ENCODE peak calls at places on chromosomes 5 and 9, in four cellular contexts. One of them, this sample, is unnamed.

GRCh38 chr5:95406426-95407093 is 15.4 kb downstream of the FAM81B start:
- DNase-seq in fibroblast of pulmonary artery: peak
- DNase-seq in brain microvascular endothelial cell: no peak
- DNase-seq in GM23338: no peak
- DNase-seq in this sample: no peak

GRCh38 chr5:124253421-124253820 is 493.0 kb downstream of the ZNF608 start:
- DNase-seq in fibroblast of pulmonary artery: no peak
- DNase-seq in GM23338: no peak
- DNase-seq in brain microvascular endothelial cell: no peak
- DNase-seq in this sample: no peak

GRCh38 chr5:168295574-168296201 is 4.2 kb downstream of the WWC1 start:
- DNase-seq in brain microvascular endothelial cell: peak
- DNase-seq in GM23338: peak
- DNase-seq in fibroblast of pulmonary artery: peak
- DNase-seq in this sample: peak

GRCh38 chr9:124340219-124341069 is 74.8 kb downstream of the PSMB7 start:
- DNase-seq in fibroblast of pulmonary artery: no peak
- DNase-seq in brain microvascular endothelial cell: no peak
- DNase-seq in GM23338: no peak
- DNase-seq in this sample: no peak

GRCh38 chr9:23447166-23447565 is 378.9 kb downstream of the ELAVL2 start:
- DNase-seq in brain microvascular endothelial cell: no peak
- DNase-seq in GM23338: peak
- DNase-seq in fibroblast of pulmonary artery: no peak
- DNase-seq in this sample: no peak

GRCh38 chr9:14258840-14259239 is 55.1 kb downstream of the NFIB start:
- DNase-seq in GM23338: no peak
- DNase-seq in fibroblast of pulmonary artery: peak
- DNase-seq in brain microvascular endothelial cell: peak
- DNase-seq in this sample: peak

GRCh38 chr5:15321771-15322170 is 178.2 kb upstream of the FBXL7 start:
- DNase-seq in fibroblast of pulmonary artery: no peak
- DNase-seq in GM23338: no peak
- DNase-seq in brain microvascular endothelial cell: no peak
- DNase-seq in this sample: no peak

GRCh38 chr5:80187691-80188090 is 68.2 kb downstream of the SERINC5 start:
- DNase-seq in GM23338: no peak
- DNase-seq in brain microvascular endothelial cell: no peak
- DNase-seq in fibroblast of pulmonary artery: no peak
- DNase-seq in this sample: no peak

GRCh38 chr5:8839361-8840055 is 706.4 kb downstream of the SEMA5A start:
- DNase-seq in fibroblast of pulmonary artery: no peak
- DNase-seq in brain microvascular endothelial cell: no peak
- DNase-seq in GM23338: no peak
- DNase-seq in this sample: no peak

GRCh38 chr5:136016945-136017530 is 11.8 kb upstream of the TGFBI start:
- DNase-seq in GM23338: no peak
- DNase-seq in fibroblast of pulmonary artery: peak
- DNase-seq in brain microvascular endothelial cell: peak
- DNase-seq in this sample: peak

GRCh38 chr9:128902351-128903078 is 18.3 kb upstream of the PHYHD1 start:
- DNase-seq in GM23338: no peak
- DNase-seq in brain microvascular endothelial cell: no peak
- DNase-seq in fibroblast of pulmonary artery: no peak
- DNase-seq in this sample: no peak

GRCh38 chr5:64682608-64683007 is 7.7 kb upstream of the SHISAL2B start:
- DNase-seq in GM23338: peak
- DNase-seq in brain microvascular endothelial cell: no peak
- DNase-seq in fibroblast of pulmonary artery: no peak
- DNase-seq in this sample: no peak

GRCh38 chr5:98780390-98780789 is 6.9 kb downstream of the RGMB start:
- DNase-seq in GM23338: no peak
- DNase-seq in fibroblast of pulmonary artery: no peak
- DNase-seq in brain microvascular endothelial cell: peak
- DNase-seq in this sample: no peak

GRCh38 chr5:95035891-95036675 is 248.8 kb downstream of the MCTP1 start:
- DNase-seq in brain microvascular endothelial cell: no peak
- DNase-seq in fibroblast of pulmonary artery: no peak
- DNase-seq in GM23338: no peak
- DNase-seq in this sample: no peak

GRCh38 chr5:142807378-142807911 is 37.3 kb downstream of the ARHGAP26 start:
- DNase-seq in brain microvascular endothelial cell: no peak
- DNase-seq in fibroblast of pulmonary artery: no peak
- DNase-seq in GM23338: no peak
- DNase-seq in this sample: no peak

GRCh38 chr9:114248274-114248673 is 74.6 kb upstream of the ORM1 start:
- DNase-seq in brain microvascular endothelial cell: no peak
- DNase-seq in fibroblast of pulmonary artery: no peak
- DNase-seq in GM23338: no peak
- DNase-seq in this sample: no peak

GRCh38 chr9:114250235-114250568 is 72.7 kb upstream of the ORM1 start:
- DNase-seq in brain microvascular endothelial cell: peak
- DNase-seq in fibroblast of pulmonary artery: peak
- DNase-seq in GM23338: no peak
- DNase-seq in this sample: peak

GRCh38 chr9:114250648-114251047 is 72.2 kb upstream of the ORM1 start:
- DNase-seq in brain microvascular endothelial cell: no peak
- DNase-seq in GM23338: no peak
- DNase-seq in fibroblast of pulmonary artery: no peak
- DNase-seq in this sample: no peak

GRCh38 chr9:114247491-114247890 is 75.4 kb upstream of the ORM1 start:
- DNase-seq in GM23338: no peak
- DNase-seq in brain microvascular endothelial cell: no peak
- DNase-seq in fibroblast of pulmonary artery: no peak
- DNase-seq in this sample: no peak

DNA sequence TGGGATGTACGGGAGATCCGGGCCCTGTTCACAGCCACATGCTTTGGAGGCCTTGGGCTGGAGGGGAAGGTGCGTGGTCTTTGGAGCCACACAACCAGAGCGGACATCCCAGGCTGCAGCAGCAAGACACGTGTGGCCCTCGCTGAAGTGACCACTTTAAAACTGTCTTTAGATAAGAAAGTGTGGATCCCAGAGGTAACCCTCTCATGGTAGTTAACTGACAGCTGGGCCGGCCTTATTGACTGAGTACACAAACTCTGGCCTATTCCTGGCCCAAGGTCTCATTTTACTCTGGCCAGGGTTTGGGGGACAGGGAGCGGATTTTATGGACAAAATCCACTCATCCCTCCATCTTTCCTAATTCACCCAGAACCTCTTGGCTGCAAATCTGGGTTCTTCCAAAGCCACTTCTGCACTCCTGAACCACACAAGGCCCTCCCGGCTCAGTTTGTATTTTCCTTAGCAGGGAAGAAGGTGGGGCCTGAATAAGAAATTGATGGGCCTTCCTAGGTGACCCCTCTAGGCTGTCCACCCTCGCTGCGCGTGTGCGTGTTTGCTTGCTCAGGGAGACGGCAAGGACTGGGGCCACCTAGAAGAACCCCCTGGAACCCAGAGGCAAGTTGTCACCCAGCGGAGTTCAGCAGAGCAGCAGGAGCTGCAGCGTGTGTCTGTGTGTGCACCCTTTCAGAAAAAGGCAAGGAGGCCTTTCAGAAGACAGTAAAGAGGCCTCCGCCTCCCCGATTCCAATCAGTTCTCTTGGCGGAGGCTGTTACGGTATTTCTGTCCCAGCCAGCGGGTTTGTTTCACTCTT is 73.3 kb upstream of the ORM1 start:
- DNase-seq in GM23338: no peak
- DNase-seq in brain microvascular endothelial cell: no peak
- DNase-seq in fibroblast of pulmonary artery: no peak
- DNase-seq in this sample: no peak
- H3K4me3 ChIP-seq in GM23338: no peak
- H3K4me3 ChIP-seq in brain microvascular endothelial cell: no peak
- H3K4me3 ChIP-seq in fibroblast of pulmonary artery: no peak
- H3K4me3 ChIP-seq in this sample: no peak

DNA sequence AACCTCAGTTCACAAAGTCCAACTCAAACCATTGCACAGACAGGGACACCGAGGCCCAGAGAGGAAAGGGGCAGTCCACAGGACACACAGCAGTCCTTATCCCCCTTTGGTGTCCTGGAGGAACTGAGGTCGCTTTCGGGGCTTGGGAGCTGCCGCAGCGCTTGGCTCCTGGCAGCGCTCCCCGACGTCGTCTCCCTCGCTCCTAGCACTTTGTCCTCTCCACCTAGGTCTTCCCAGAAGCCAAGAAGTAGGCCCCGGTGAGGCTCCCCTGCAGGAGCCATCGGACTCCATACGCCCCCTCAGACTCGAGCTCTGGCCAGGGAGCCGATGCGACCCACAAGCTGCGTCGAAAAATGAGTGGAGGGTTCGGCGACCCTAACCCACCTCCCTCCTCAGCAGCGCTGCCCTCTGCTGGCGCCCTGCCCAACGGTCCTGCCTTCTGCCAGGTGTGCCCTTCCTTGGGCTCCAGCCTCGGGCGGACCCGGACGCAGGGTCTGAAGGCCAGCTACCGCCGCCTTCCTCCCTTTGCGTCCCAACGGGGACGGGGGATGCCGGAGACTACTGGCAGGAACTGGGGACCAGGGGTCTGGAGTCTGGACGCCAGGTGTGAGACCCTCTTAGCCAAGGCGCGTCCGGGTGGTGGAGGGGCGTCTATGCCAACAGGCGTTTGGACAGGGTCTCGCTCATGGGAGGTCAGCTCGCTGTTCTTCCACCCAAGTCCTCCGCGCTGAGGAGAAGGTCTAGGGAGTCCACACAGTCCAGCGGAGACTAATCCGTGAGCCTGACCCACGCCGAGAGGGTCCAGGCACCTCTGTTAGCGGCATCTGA is 2.1 kb upstream of the PRDM12 start:
- DNase-seq in fibroblast of pulmonary artery: no peak
- DNase-seq in brain microvascular endothelial cell: no peak
- DNase-seq in GM23338: peak
- DNase-seq in this sample: no peak
- TF ChIP-seq CTCF in fibroblast of pulmonary artery: no peak
- TF ChIP-seq CTCF in brain microvascular endothelial cell: no peak
- TF ChIP-seq CTCF in GM23338: peak
- TF ChIP-seq CTCF in this sample: no peak

DNA sequence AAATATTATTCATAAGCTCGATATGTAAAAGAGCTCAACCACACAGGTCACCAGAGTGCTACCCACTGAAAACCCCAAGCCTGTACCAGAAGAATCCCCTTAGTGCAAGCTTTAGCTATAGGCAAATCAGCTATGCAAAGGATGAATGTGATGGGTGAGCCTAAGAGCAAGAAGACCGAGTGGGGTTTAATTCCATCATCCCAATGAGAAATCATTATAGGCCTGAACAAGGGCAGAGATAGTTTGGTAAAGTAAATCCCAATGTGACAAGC is 21.8 kb downstream of the ELOVL7 start:
- DNase-seq in brain microvascular endothelial cell: no peak
- DNase-seq in fibroblast of pulmonary artery: no peak
- DNase-seq in GM23338: no peak
- DNase-seq in this sample: no peak
- H3K4me3 ChIP-seq in brain microvascular endothelial cell: no peak
- H3K4me3 ChIP-seq in fibroblast of pulmonary artery: no peak
- H3K4me3 ChIP-seq in GM23338: no peak
- H3K4me3 ChIP-seq in this sample: no peak

GRCh38 chr9:16501098-16501663 is 369.3 kb downstream of the BNC2 start:
- DNase-seq in brain microvascular endothelial cell: no peak
- DNase-seq in fibroblast of pulmonary artery: peak
- DNase-seq in GM23338: no peak
- DNase-seq in this sample: peak

GRCh38 chr9:16501726-16502125 is 368.7 kb downstream of the BNC2 start:
- DNase-seq in brain microvascular endothelial cell: no peak
- DNase-seq in GM23338: no peak
- DNase-seq in fibroblast of pulmonary artery: no peak
- DNase-seq in this sample: no peak

GRCh38 chr9:16499866-16500265 is 370.6 kb downstream of the BNC2 start:
- DNase-seq in brain microvascular endothelial cell: no peak
- DNase-seq in GM23338: no peak
- DNase-seq in fibroblast of pulmonary artery: no peak
- DNase-seq in this sample: no peak

GRCh38 chr9:16496908-16497307 is 373.6 kb downstream of the BNC2 start:
- DNase-seq in fibroblast of pulmonary artery: no peak
- DNase-seq in brain microvascular endothelial cell: no peak
- DNase-seq in GM23338: peak
- DNase-seq in this sample: no peak
- TF ChIP-seq CTCF in fibroblast of pulmonary artery: no peak
- TF ChIP-seq CTCF in brain microvascular endothelial cell: peak
- TF ChIP-seq CTCF in GM23338: peak
- TF ChIP-seq CTCF in this sample: no peak

GRCh38 chr9:132748450-132748849 is 78.2 kb downstream of the GTF3C4 start:
- DNase-seq in fibroblast of pulmonary artery: no peak
- DNase-seq in GM23338: no peak
- DNase-seq in brain microvascular endothelial cell: peak
- DNase-seq in this sample: no peak

GRCh38 chr9:132743886-132744544 is 73.8 kb downstream of the GTF3C4 start:
- DNase-seq in fibroblast of pulmonary artery: no peak
- DNase-seq in brain microvascular endothelial cell: no peak
- DNase-seq in GM23338: peak
- DNase-seq in this sample: no peak

GRCh38 chr9:132749316-132749715 is 79.1 kb downstream of the GTF3C4 start:
- DNase-seq in fibroblast of pulmonary artery: no peak
- DNase-seq in GM23338: no peak
- DNase-seq in brain microvascular endothelial cell: no peak
- DNase-seq in this sample: no peak

GRCh38 chr9:132744881-132745761 is 74.9 kb downstream of the GTF3C4 start:
- DNase-seq in fibroblast of pulmonary artery: peak
- DNase-seq in brain microvascular endothelial cell: no peak
- DNase-seq in GM23338: peak
- DNase-seq in this sample: no peak

GRCh38 chr9:132745911-132746709 is 75.8 kb downstream of the GTF3C4 start:
- DNase-seq in brain microvascular endothelial cell: no peak
- DNase-seq in GM23338: no peak
- DNase-seq in fibroblast of pulmonary artery: no peak
- DNase-seq in this sample: no peak
- H3K4me3 ChIP-seq in brain microvascular endothelial cell: no peak
- H3K4me3 ChIP-seq in GM23338: peak
- H3K4me3 ChIP-seq in fibroblast of pulmonary artery: no peak
- H3K4me3 ChIP-seq in this sample: no peak

DNA sequence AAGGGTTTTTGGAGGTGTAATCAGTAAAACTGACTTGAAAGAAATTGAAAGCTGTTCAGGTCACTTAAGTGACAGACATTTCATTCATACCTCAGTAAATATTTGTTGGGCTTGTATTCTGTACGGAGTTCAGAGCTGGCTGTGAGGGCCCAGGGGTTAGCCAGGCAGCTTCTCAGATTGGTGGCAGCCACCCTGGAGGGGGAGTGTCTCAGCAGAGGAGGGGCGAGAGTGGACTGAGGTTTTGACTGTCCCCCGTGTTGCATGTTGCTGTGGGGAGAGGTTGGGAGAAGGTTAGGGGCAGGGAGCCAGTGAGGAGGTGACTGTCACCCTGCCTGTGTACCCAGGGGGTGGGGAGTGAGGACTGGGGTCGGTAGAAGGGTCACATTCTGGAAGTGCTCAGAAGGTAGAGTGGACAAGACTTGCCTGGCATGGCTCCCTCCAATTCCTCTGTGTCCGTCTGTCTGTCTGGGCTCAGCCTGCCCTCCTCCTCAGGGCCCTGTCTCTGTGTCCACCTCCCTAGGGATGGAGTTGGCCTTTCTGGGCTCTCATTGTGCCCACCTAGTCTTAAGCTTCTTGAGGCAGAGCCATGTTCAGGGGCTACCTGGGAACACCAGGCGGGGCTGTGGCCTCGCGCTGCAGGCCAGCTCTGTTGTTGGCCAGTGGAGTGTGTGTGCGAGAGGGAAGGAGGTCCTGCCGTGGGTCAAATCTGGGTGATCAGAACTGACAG is 4.4 kb downstream of the PHF2 start:
- DNase-seq in GM23338: no peak
- DNase-seq in brain microvascular endothelial cell: no peak
- DNase-seq in fibroblast of pulmonary artery: no peak
- DNase-seq in this sample: no peak
- TF ChIP-seq CTCF in GM23338: no peak
- TF ChIP-seq CTCF in brain microvascular endothelial cell: no peak
- TF ChIP-seq CTCF in fibroblast of pulmonary artery: no peak
- TF ChIP-seq CTCF in this sample: no peak